ENCODE peak calls at places on chromosomes 3 and 15, in eight cellular contexts. One of them, this sample, is unnamed.

GRCh38 chr3:179073816-179074215 is 2.2 kb upstream of the ZMAT3 start:
- DNase-seq in adrenal gland: no peak
- DNase-seq in iPS-NIHi11: no peak
- DNase-seq in activated CD4-positive, CD25-positive, alpha-beta regulatory T cell treated with anti-CD3 and anti-CD28 coated beads, Interleukin-2, amount 50 U/mL, for 72 hours: no peak
- DNase-seq in activated naive CD4-positive, alpha-beta T cell: no peak
- DNase-seq in M059J: no peak
- DNase-seq in Daoy: no peak
- DNase-seq in stimulated activated CD4-positive, alpha-beta T cell treated with anti-CD3 and anti-CD28 coated beads, Interleukin-2, amount 100 ng/mL, for 48 hours: no peak
- DNase-seq in this sample: no peak

GRCh38 chr3:65899226-65899625 is 139.5 kb downstream of the MAGI1 start:
- DNase-seq in adrenal gland: no peak
- DNase-seq in iPS-NIHi11: no peak
- DNase-seq in activated CD4-positive, CD25-positive, alpha-beta regulatory T cell treated with anti-CD3 and anti-CD28 coated beads, Interleukin-2, amount 50 U/mL, for 72 hours: no peak
- DNase-seq in activated naive CD4-positive, alpha-beta T cell: no peak
- DNase-seq in M059J: no peak
- DNase-seq in Daoy: no peak
- DNase-seq in stimulated activated CD4-positive, alpha-beta T cell treated with anti-CD3 and anti-CD28 coated beads, Interleukin-2, amount 100 ng/mL, for 48 hours: no peak
- DNase-seq in this sample: no peak

GRCh38 chr3:14915636-14916222 is 31.7 kb upstream of the NR2C2 start:
- DNase-seq in adrenal gland: no peak
- DNase-seq in iPS-NIHi11: no peak
- DNase-seq in activated CD4-positive, CD25-positive, alpha-beta regulatory T cell treated with anti-CD3 and anti-CD28 coated beads, Interleukin-2, amount 50 U/mL, for 72 hours: no peak
- DNase-seq in activated naive CD4-positive, alpha-beta T cell: peak
- DNase-seq in M059J: no peak
- DNase-seq in Daoy: peak
- DNase-seq in stimulated activated CD4-positive, alpha-beta T cell treated with anti-CD3 and anti-CD28 coated beads, Interleukin-2, amount 100 ng/mL, for 48 hours: no peak
- DNase-seq in this sample: no peak

GRCh38 chr3:102083971-102084370 is 234.7 kb downstream of the NFKBIZ start:
- DNase-seq in adrenal gland: no peak
- DNase-seq in iPS-NIHi11: no peak
- DNase-seq in activated CD4-positive, CD25-positive, alpha-beta regulatory T cell treated with anti-CD3 and anti-CD28 coated beads, Interleukin-2, amount 50 U/mL, for 72 hours: no peak
- DNase-seq in activated naive CD4-positive, alpha-beta T cell: no peak
- DNase-seq in M059J: no peak
- DNase-seq in Daoy: no peak
- DNase-seq in stimulated activated CD4-positive, alpha-beta T cell treated with anti-CD3 and anti-CD28 coated beads, Interleukin-2, amount 100 ng/mL, for 48 hours: no peak
- DNase-seq in this sample: no peak

GRCh38 chr3:32613183-32613582 is 42.5 kb upstream of the DYNC1LI1 start:
- DNase-seq in adrenal gland: no peak
- DNase-seq in iPS-NIHi11: no peak
- DNase-seq in activated CD4-positive, CD25-positive, alpha-beta regulatory T cell treated with anti-CD3 and anti-CD28 coated beads, Interleukin-2, amount 50 U/mL, for 72 hours: no peak
- DNase-seq in activated naive CD4-positive, alpha-beta T cell: no peak
- DNase-seq in M059J: no peak
- DNase-seq in Daoy: no peak
- DNase-seq in stimulated activated CD4-positive, alpha-beta T cell treated with anti-CD3 and anti-CD28 coated beads, Interleukin-2, amount 100 ng/mL, for 48 hours: no peak
- DNase-seq in this sample: no peak

GRCh38 chr3:9185701-9186100 is 63.7 kb downstream of the SRGAP3 start:
- DNase-seq in adrenal gland: no peak
- DNase-seq in iPS-NIHi11: no peak
- DNase-seq in activated CD4-positive, CD25-positive, alpha-beta regulatory T cell treated with anti-CD3 and anti-CD28 coated beads, Interleukin-2, amount 50 U/mL, for 72 hours: no peak
- DNase-seq in activated naive CD4-positive, alpha-beta T cell: no peak
- DNase-seq in M059J: no peak
- DNase-seq in Daoy: no peak
- DNase-seq in stimulated activated CD4-positive, alpha-beta T cell treated with anti-CD3 and anti-CD28 coated beads, Interleukin-2, amount 100 ng/mL, for 48 hours: no peak
- DNase-seq in this sample: no peak

GRCh38 chr3:177300039-177300833 is 103.0 kb upstream of the TBL1XR1 start:
- DNase-seq in adrenal gland: peak
- DNase-seq in iPS-NIHi11: peak
- DNase-seq in activated CD4-positive, CD25-positive, alpha-beta regulatory T cell treated with anti-CD3 and anti-CD28 coated beads, Interleukin-2, amount 50 U/mL, for 72 hours: no peak
- DNase-seq in activated naive CD4-positive, alpha-beta T cell: no peak
- DNase-seq in M059J: no peak
- DNase-seq in Daoy: peak
- DNase-seq in stimulated activated CD4-positive, alpha-beta T cell treated with anti-CD3 and anti-CD28 coated beads, Interleukin-2, amount 100 ng/mL, for 48 hours: no peak
- DNase-seq in this sample: no peak

GRCh38 chr15:38563723-38564519 is 693 bp downstream of the RASGRP1 start:
- DNase-seq in adrenal gland: peak
- DNase-seq in iPS-NIHi11: peak
- DNase-seq in activated CD4-positive, CD25-positive, alpha-beta regulatory T cell treated with anti-CD3 and anti-CD28 coated beads, Interleukin-2, amount 50 U/mL, for 72 hours: peak
- DNase-seq in activated naive CD4-positive, alpha-beta T cell: peak
- DNase-seq in M059J: peak
- DNase-seq in Daoy: peak
- DNase-seq in stimulated activated CD4-positive, alpha-beta T cell treated with anti-CD3 and anti-CD28 coated beads, Interleukin-2, amount 100 ng/mL, for 48 hours: peak
- DNase-seq in this sample: peak

GRCh38 chr3:175111036-175111435 is 251.9 kb downstream of the NAALADL2 start:
- DNase-seq in adrenal gland: peak
- DNase-seq in iPS-NIHi11: no peak
- DNase-seq in activated CD4-positive, CD25-positive, alpha-beta regulatory T cell treated with anti-CD3 and anti-CD28 coated beads, Interleukin-2, amount 50 U/mL, for 72 hours: no peak
- DNase-seq in activated naive CD4-positive, alpha-beta T cell: no peak
- DNase-seq in M059J: peak
- DNase-seq in Daoy: no peak
- DNase-seq in stimulated activated CD4-positive, alpha-beta T cell treated with anti-CD3 and anti-CD28 coated beads, Interleukin-2, amount 100 ng/mL, for 48 hours: no peak
- DNase-seq in this sample: no peak

GRCh38 chr3:131091768-131092167 is 65.1 kb downstream of the NEK11 start:
- DNase-seq in adrenal gland: no peak
- DNase-seq in iPS-NIHi11: peak
- DNase-seq in activated CD4-positive, CD25-positive, alpha-beta regulatory T cell treated with anti-CD3 and anti-CD28 coated beads, Interleukin-2, amount 50 U/mL, for 72 hours: no peak
- DNase-seq in activated naive CD4-positive, alpha-beta T cell: no peak
- DNase-seq in M059J: peak
- DNase-seq in Daoy: no peak
- DNase-seq in stimulated activated CD4-positive, alpha-beta T cell treated with anti-CD3 and anti-CD28 coated beads, Interleukin-2, amount 100 ng/mL, for 48 hours: no peak
- DNase-seq in this sample: peak

GRCh38 chr15:65209701-65210643 is 1.3 kb downstream of the CILP start:
- DNase-seq in adrenal gland: no peak
- DNase-seq in iPS-NIHi11: no peak
- DNase-seq in activated CD4-positive, CD25-positive, alpha-beta regulatory T cell treated with anti-CD3 and anti-CD28 coated beads, Interleukin-2, amount 50 U/mL, for 72 hours: no peak
- DNase-seq in activated naive CD4-positive, alpha-beta T cell: no peak
- DNase-seq in M059J: peak
- DNase-seq in Daoy: no peak
- DNase-seq in stimulated activated CD4-positive, alpha-beta T cell treated with anti-CD3 and anti-CD28 coated beads, Interleukin-2, amount 100 ng/mL, for 48 hours: no peak
- DNase-seq in this sample: no peak

GRCh38 chr15:62301993-62302665 is 137.0 kb upstream of the C2CD4B start:
- DNase-seq in adrenal gland: no peak
- DNase-seq in iPS-NIHi11: no peak
- DNase-seq in activated CD4-positive, CD25-positive, alpha-beta regulatory T cell treated with anti-CD3 and anti-CD28 coated beads, Interleukin-2, amount 50 U/mL, for 72 hours: no peak
- DNase-seq in activated naive CD4-positive, alpha-beta T cell: no peak
- DNase-seq in M059J: no peak
- DNase-seq in Daoy: no peak
- DNase-seq in stimulated activated CD4-positive, alpha-beta T cell treated with anti-CD3 and anti-CD28 coated beads, Interleukin-2, amount 100 ng/mL, for 48 hours: no peak
- DNase-seq in this sample: no peak

GRCh38 chr3:150365132-150365604 is 42.9 kb upstream of the TSC22D2 start:
- DNase-seq in adrenal gland: no peak
- DNase-seq in iPS-NIHi11: no peak
- DNase-seq in activated CD4-positive, CD25-positive, alpha-beta regulatory T cell treated with anti-CD3 and anti-CD28 coated beads, Interleukin-2, amount 50 U/mL, for 72 hours: no peak
- DNase-seq in activated naive CD4-positive, alpha-beta T cell: no peak
- DNase-seq in M059J: peak
- DNase-seq in Daoy: peak
- DNase-seq in stimulated activated CD4-positive, alpha-beta T cell treated with anti-CD3 and anti-CD28 coated beads, Interleukin-2, amount 100 ng/mL, for 48 hours: no peak
- DNase-seq in this sample: no peak

GRCh38 chr3:15523660-15524417 is 2.3 kb upstream of the COLQ start:
- DNase-seq in adrenal gland: no peak
- DNase-seq in iPS-NIHi11: no peak
- DNase-seq in activated CD4-positive, CD25-positive, alpha-beta regulatory T cell treated with anti-CD3 and anti-CD28 coated beads, Interleukin-2, amount 50 U/mL, for 72 hours: no peak
- DNase-seq in activated naive CD4-positive, alpha-beta T cell: no peak
- DNase-seq in M059J: no peak
- DNase-seq in Daoy: no peak
- DNase-seq in stimulated activated CD4-positive, alpha-beta T cell treated with anti-CD3 and anti-CD28 coated beads, Interleukin-2, amount 100 ng/mL, for 48 hours: no peak
- DNase-seq in this sample: no peak

GRCh38 chr15:73225358-73226015 is 143.3 kb downstream of the HCN4 start:
- DNase-seq in adrenal gland: no peak
- DNase-seq in iPS-NIHi11: peak
- DNase-seq in activated CD4-positive, CD25-positive, alpha-beta regulatory T cell treated with anti-CD3 and anti-CD28 coated beads, Interleukin-2, amount 50 U/mL, for 72 hours: no peak
- DNase-seq in activated naive CD4-positive, alpha-beta T cell: no peak
- DNase-seq in M059J: peak
- DNase-seq in Daoy: peak
- DNase-seq in stimulated activated CD4-positive, alpha-beta T cell treated with anti-CD3 and anti-CD28 coated beads, Interleukin-2, amount 100 ng/mL, for 48 hours: peak
- DNase-seq in this sample: peak

GRCh38 chr15:79179108-79179561 is 88.6 kb upstream of the RASGRF1 start:
- DNase-seq in adrenal gland: peak
- DNase-seq in iPS-NIHi11: peak
- DNase-seq in activated CD4-positive, CD25-positive, alpha-beta regulatory T cell treated with anti-CD3 and anti-CD28 coated beads, Interleukin-2, amount 50 U/mL, for 72 hours: no peak
- DNase-seq in activated naive CD4-positive, alpha-beta T cell: no peak
- DNase-seq in M059J: peak
- DNase-seq in Daoy: peak
- DNase-seq in stimulated activated CD4-positive, alpha-beta T cell treated with anti-CD3 and anti-CD28 coated beads, Interleukin-2, amount 100 ng/mL, for 48 hours: no peak
- DNase-seq in this sample: peak

GRCh38 chr3:142808103-142808917 is 80.6 kb downstream of the PCOLCE2 start:
- DNase-seq in adrenal gland: no peak
- DNase-seq in iPS-NIHi11: no peak
- DNase-seq in activated CD4-positive, CD25-positive, alpha-beta regulatory T cell treated with anti-CD3 and anti-CD28 coated beads, Interleukin-2, amount 50 U/mL, for 72 hours: no peak
- DNase-seq in activated naive CD4-positive, alpha-beta T cell: no peak
- DNase-seq in M059J: peak
- DNase-seq in Daoy: peak
- DNase-seq in stimulated activated CD4-positive, alpha-beta T cell treated with anti-CD3 and anti-CD28 coated beads, Interleukin-2, amount 100 ng/mL, for 48 hours: no peak
- DNase-seq in this sample: peak

GRCh38 chr15:62035256-62035908 is 24.9 kb downstream of the VPS13C start:
- DNase-seq in adrenal gland: no peak
- DNase-seq in iPS-NIHi11: no peak
- DNase-seq in activated CD4-positive, CD25-positive, alpha-beta regulatory T cell treated with anti-CD3 and anti-CD28 coated beads, Interleukin-2, amount 50 U/mL, for 72 hours: no peak
- DNase-seq in activated naive CD4-positive, alpha-beta T cell: no peak
- DNase-seq in M059J: peak
- DNase-seq in Daoy: peak
- DNase-seq in stimulated activated CD4-positive, alpha-beta T cell treated with anti-CD3 and anti-CD28 coated beads, Interleukin-2, amount 100 ng/mL, for 48 hours: no peak
- DNase-seq in this sample: no peak

GRCh38 chr3:107899996-107900651 is 190.7 kb downstream of the CD47 start:
- DNase-seq in adrenal gland: no peak
- DNase-seq in iPS-NIHi11: no peak
- DNase-seq in activated CD4-positive, CD25-positive, alpha-beta regulatory T cell treated with anti-CD3 and anti-CD28 coated beads, Interleukin-2, amount 50 U/mL, for 72 hours: no peak
- DNase-seq in activated naive CD4-positive, alpha-beta T cell: no peak
- DNase-seq in M059J: peak
- DNase-seq in Daoy: no peak
- DNase-seq in stimulated activated CD4-positive, alpha-beta T cell treated with anti-CD3 and anti-CD28 coated beads, Interleukin-2, amount 100 ng/mL, for 48 hours: no peak
- DNase-seq in this sample: no peak

GRCh38 chr15:64630403-64631107 is 144.8 kb downstream of the RBPMS2 start:
- DNase-seq in adrenal gland: no peak
- DNase-seq in iPS-NIHi11: no peak
- DNase-seq in activated CD4-positive, CD25-positive, alpha-beta regulatory T cell treated with anti-CD3 and anti-CD28 coated beads, Interleukin-2, amount 50 U/mL, for 72 hours: no peak
- DNase-seq in activated naive CD4-positive, alpha-beta T cell: no peak
- DNase-seq in M059J: no peak
- DNase-seq in Daoy: no peak
- DNase-seq in stimulated activated CD4-positive, alpha-beta T cell treated with anti-CD3 and anti-CD28 coated beads, Interleukin-2, amount 100 ng/mL, for 48 hours: no peak
- DNase-seq in this sample: peak

GRCh38 chr3:39193391-39193790 is 996 bp upstream of the XIRP1 start:
- DNase-seq in adrenal gland: no peak
- DNase-seq in iPS-NIHi11: no peak
- DNase-seq in activated CD4-positive, CD25-positive, alpha-beta regulatory T cell treated with anti-CD3 and anti-CD28 coated beads, Interleukin-2, amount 50 U/mL, for 72 hours: no peak
- DNase-seq in activated naive CD4-positive, alpha-beta T cell: no peak
- DNase-seq in M059J: peak
- DNase-seq in Daoy: no peak
- DNase-seq in stimulated activated CD4-positive, alpha-beta T cell treated with anti-CD3 and anti-CD28 coated beads, Interleukin-2, amount 100 ng/mL, for 48 hours: no peak
- DNase-seq in this sample: peak

GRCh38 chr3:60053518-60054265 is 1003.9 kb upstream of the CFAP20DC start:
- DNase-seq in adrenal gland: no peak
- DNase-seq in iPS-NIHi11: no peak
- DNase-seq in activated CD4-positive, CD25-positive, alpha-beta regulatory T cell treated with anti-CD3 and anti-CD28 coated beads, Interleukin-2, amount 50 U/mL, for 72 hours: no peak
- DNase-seq in activated naive CD4-positive, alpha-beta T cell: no peak
- DNase-seq in M059J: peak
- DNase-seq in Daoy: no peak
- DNase-seq in stimulated activated CD4-positive, alpha-beta T cell treated with anti-CD3 and anti-CD28 coated beads, Interleukin-2, amount 100 ng/mL, for 48 hours: peak
- DNase-seq in this sample: peak

GRCh38 chr3:190225186-190225692 is 97.0 kb downstream of the CLDN1 start:
- DNase-seq in adrenal gland: peak
- DNase-seq in iPS-NIHi11: peak
- DNase-seq in activated CD4-positive, CD25-positive, alpha-beta regulatory T cell treated with anti-CD3 and anti-CD28 coated beads, Interleukin-2, amount 50 U/mL, for 72 hours: no peak
- DNase-seq in activated naive CD4-positive, alpha-beta T cell: no peak
- DNase-seq in M059J: peak
- DNase-seq in Daoy: no peak
- DNase-seq in stimulated activated CD4-positive, alpha-beta T cell treated with anti-CD3 and anti-CD28 coated beads, Interleukin-2, amount 100 ng/mL, for 48 hours: no peak
- DNase-seq in this sample: peak